ENCODE peak calls at places on chromosomes 12 and 14, in five cellular contexts. One of them, this sample, is unnamed. For H3K4me1, the result is how much of the 10 kb centered on the place peaks cover.

GRCh38 chr12:93742086-93742934 is 65.1 kb downstream of the CRADD start:
- DNase-seq in neuronal stem cell: peak
- DNase-seq in lung: peak
- DNase-seq in lower lobe of right lung: peak
- DNase-seq in esophagus muscularis mucosa: no peak
- DNase-seq in this sample: peak

GRCh38 chr12:78580296-78580695 is 284.3 kb upstream of the SYT1 start:
- DNase-seq in lung: no peak
- DNase-seq in esophagus muscularis mucosa: no peak
- DNase-seq in lower lobe of right lung: no peak
- DNase-seq in neuronal stem cell: no peak
- DNase-seq in this sample: no peak

GRCh38 chr12:77686760-77687159 is 143.9 kb upstream of the NAV3 start:
- DNase-seq in lower lobe of right lung: no peak
- DNase-seq in neuronal stem cell: no peak
- DNase-seq in esophagus muscularis mucosa: no peak
- DNase-seq in lung: no peak
- DNase-seq in this sample: no peak

GRCh38 chr12:78698747-78699146 is 165.8 kb upstream of the SYT1 start:
- DNase-seq in lung: no peak
- DNase-seq in esophagus muscularis mucosa: no peak
- DNase-seq in neuronal stem cell: no peak
- DNase-seq in lower lobe of right lung: no peak
- DNase-seq in this sample: no peak

GRCh38 chr12:50763637-50764115 is at the start of gene ATF1:
- DNase-seq in lung: peak
- DNase-seq in neuronal stem cell: peak
- DNase-seq in esophagus muscularis mucosa: peak
- DNase-seq in lower lobe of right lung: peak
- DNase-seq in this sample: peak

GRCh38 chr12:87266305-87266704 is 762.9 kb downstream of the C12orf50 start:
- DNase-seq in neuronal stem cell: no peak
- DNase-seq in lung: no peak
- DNase-seq in lower lobe of right lung: no peak
- DNase-seq in esophagus muscularis mucosa: no peak
- DNase-seq in this sample: no peak

GRCh38 chr12:119936705-119937323 is 52.2 kb upstream of the BICDL1 start:
- DNase-seq in neuronal stem cell: no peak
- DNase-seq in esophagus muscularis mucosa: no peak
- DNase-seq in lung: peak
- DNase-seq in lower lobe of right lung: no peak
- DNase-seq in this sample: no peak

GRCh38 chr12:24773996-24774395 is 174.9 kb downstream of the BCAT1 start:
- DNase-seq in lower lobe of right lung: no peak
- DNase-seq in neuronal stem cell: no peak
- DNase-seq in esophagus muscularis mucosa: no peak
- DNase-seq in lung: no peak
- DNase-seq in this sample: no peak

GRCh38 chr12:53626702-53627169 is 554 bp upstream of the ATF7 start:
- DNase-seq in lower lobe of right lung: no peak
- DNase-seq in lung: no peak
- DNase-seq in esophagus muscularis mucosa: no peak
- DNase-seq in neuronal stem cell: no peak
- DNase-seq in this sample: no peak

GRCh38 chr12:68880660-68881325 is 52.2 kb downstream of the CPM start:
- DNase-seq in neuronal stem cell: no peak
- DNase-seq in lung: no peak
- DNase-seq in lower lobe of right lung: no peak
- DNase-seq in esophagus muscularis mucosa: no peak
- DNase-seq in this sample: no peak

GRCh38 chr12:52151859-52152783 is 39.7 kb downstream of the KRT80 start:
- DNase-seq in esophagus muscularis mucosa: no peak
- DNase-seq in lower lobe of right lung: peak
- DNase-seq in lung: peak
- DNase-seq in neuronal stem cell: peak
- DNase-seq in this sample: peak

GRCh38 chr14:53295985-53296582 is 143.0 kb upstream of the DDHD1 start:
- DNase-seq in lower lobe of right lung: no peak
- DNase-seq in neuronal stem cell: peak
- DNase-seq in esophagus muscularis mucosa: no peak
- DNase-seq in lung: no peak
- DNase-seq in this sample: no peak

GRCh38 chr12:39081910-39082309 is 176.5 kb upstream of the CPNE8 start:
- DNase-seq in neuronal stem cell: no peak
- DNase-seq in esophagus muscularis mucosa: no peak
- DNase-seq in lung: no peak
- DNase-seq in lower lobe of right lung: no peak
- DNase-seq in this sample: no peak

DNA sequence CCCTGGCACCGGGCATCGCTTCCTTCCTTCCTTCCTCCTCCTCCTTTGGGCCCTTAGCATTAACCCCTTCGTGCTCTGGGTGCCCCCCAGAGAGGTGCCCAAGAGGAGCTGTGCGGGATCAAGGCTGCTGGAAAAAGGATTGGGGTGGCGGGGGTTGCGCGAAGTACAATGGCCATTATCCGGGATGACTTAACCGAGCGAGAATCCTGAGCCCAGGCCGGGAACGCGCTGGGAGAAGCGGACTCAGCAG is 2.8 kb downstream of the DHH start:
- DNase-seq in lung: no peak
- DNase-seq in lower lobe of right lung: no peak
- DNase-seq in neuronal stem cell: no peak
- DNase-seq in esophagus muscularis mucosa: no peak
- DNase-seq in this sample: no peak
- H3K4me1 ChIP-seq in lung: under half
- H3K4me1 ChIP-seq in lower lobe of right lung: half or more
- H3K4me1 ChIP-seq in neuronal stem cell: under half
- H3K4me1 ChIP-seq in esophagus muscularis mucosa: half or more
- H3K4me1 ChIP-seq in this sample: half or more

GRCh38 chr12:122085006-122085405 is 6.5 kb downstream of the MLXIP start:
- DNase-seq in lung: no peak
- DNase-seq in esophagus muscularis mucosa: no peak
- DNase-seq in neuronal stem cell: no peak
- DNase-seq in lower lobe of right lung: no peak
- DNase-seq in this sample: no peak

GRCh38 chr12:122086641-122087285 is 8.2 kb downstream of the MLXIP start:
- DNase-seq in neuronal stem cell: no peak
- DNase-seq in lung: no peak
- DNase-seq in lower lobe of right lung: no peak
- DNase-seq in esophagus muscularis mucosa: no peak
- DNase-seq in this sample: no peak

GRCh38 chr12:122087431-122088180 is 9.1 kb downstream of the MLXIP start:
- DNase-seq in lung: no peak
- DNase-seq in neuronal stem cell: no peak
- DNase-seq in esophagus muscularis mucosa: no peak
- DNase-seq in lower lobe of right lung: no peak
- DNase-seq in this sample: no peak

GRCh38 chr12:122085571-122085970 is 7.0 kb downstream of the MLXIP start:
- DNase-seq in lower lobe of right lung: no peak
- DNase-seq in lung: no peak
- DNase-seq in neuronal stem cell: no peak
- DNase-seq in esophagus muscularis mucosa: no peak
- DNase-seq in this sample: no peak

GRCh38 chr12:122086088-122086487 is 7.5 kb downstream of the MLXIP start:
- DNase-seq in lung: no peak
- DNase-seq in esophagus muscularis mucosa: no peak
- DNase-seq in neuronal stem cell: no peak
- DNase-seq in lower lobe of right lung: no peak
- DNase-seq in this sample: no peak
- H3K27ac ChIP-seq in lung: no peak
- H3K27ac ChIP-seq in esophagus muscularis mucosa: peak
- H3K27ac ChIP-seq in neuronal stem cell: no peak
- H3K27ac ChIP-seq in lower lobe of right lung: no peak
- H3K27ac ChIP-seq in this sample: peak

DNA sequence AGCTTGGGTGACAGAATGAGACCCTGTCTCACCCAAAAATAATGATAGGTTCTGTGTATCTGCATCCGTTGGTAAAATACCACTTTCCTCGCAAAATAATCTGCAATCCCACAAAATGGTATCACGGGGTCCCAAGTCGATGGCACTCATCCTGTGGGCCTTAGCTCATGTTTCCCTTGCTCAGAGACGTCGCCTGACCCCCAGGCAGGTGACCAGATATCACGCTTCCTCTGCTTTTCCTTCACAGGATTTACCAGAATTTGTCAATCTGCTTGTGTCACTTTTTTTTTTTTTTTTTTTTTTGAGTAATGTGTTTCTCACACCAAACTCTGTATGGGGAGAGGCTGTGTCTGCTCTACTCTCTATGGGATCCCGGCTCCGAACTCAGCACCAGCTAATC is 162.6 kb downstream of the PRKCH start:
- DNase-seq in esophagus muscularis mucosa: no peak
- DNase-seq in neuronal stem cell: no peak
- DNase-seq in lower lobe of right lung: no peak
- DNase-seq in lung: no peak
- DNase-seq in this sample: no peak
- H3K4me1 ChIP-seq in esophagus muscularis mucosa: under half
- H3K4me1 ChIP-seq in neuronal stem cell: under half
- H3K4me1 ChIP-seq in lower lobe of right lung: half or more
- H3K4me1 ChIP-seq in lung: under half
- H3K4me1 ChIP-seq in this sample: under half

DNA sequence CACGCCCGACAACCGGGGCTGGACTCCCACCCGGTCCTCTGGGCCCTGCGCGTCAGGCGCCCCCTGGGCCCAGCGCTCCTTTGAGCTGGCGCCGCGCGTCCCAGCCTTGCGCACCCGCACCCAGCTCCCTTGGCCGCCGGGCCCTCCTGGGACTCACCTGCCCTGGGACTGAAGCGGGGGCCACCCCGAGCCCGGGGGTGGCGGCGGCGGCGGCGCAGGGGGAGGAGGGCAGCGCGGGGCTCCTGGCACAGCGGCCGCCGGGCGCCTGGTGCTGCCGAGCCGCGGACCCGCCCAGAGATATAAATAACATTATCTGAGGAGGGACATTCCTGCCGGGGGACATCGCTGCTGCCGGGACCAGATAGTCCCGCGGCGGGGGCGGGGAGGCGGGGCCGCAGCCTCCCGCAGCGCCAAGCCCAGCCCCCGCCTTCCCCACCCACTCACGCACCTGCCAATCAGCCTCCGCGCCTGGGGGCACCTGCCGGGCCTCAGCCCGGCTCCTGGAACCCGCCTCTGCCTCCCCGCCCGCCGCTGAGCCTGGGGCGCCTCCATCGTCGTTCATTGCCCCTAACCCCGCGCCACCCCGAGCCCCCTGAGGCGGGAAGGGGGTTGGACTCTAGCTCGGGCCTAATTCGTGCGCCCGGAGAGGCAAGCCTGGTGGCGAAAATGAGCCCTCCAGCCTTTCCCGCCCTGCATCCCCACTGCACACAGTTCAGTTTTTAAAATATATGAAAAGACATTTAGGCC is at the start of gene SPTB:
- DNase-seq in esophagus muscularis mucosa: peak
- DNase-seq in lung: no peak
- DNase-seq in neuronal stem cell: peak
- DNase-seq in lower lobe of right lung: peak
- DNase-seq in this sample: peak
- H3K27ac ChIP-seq in esophagus muscularis mucosa: peak
- H3K27ac ChIP-seq in lung: peak
- H3K27ac ChIP-seq in neuronal stem cell: no peak
- H3K27ac ChIP-seq in lower lobe of right lung: no peak
- H3K27ac ChIP-seq in this sample: peak

DNA sequence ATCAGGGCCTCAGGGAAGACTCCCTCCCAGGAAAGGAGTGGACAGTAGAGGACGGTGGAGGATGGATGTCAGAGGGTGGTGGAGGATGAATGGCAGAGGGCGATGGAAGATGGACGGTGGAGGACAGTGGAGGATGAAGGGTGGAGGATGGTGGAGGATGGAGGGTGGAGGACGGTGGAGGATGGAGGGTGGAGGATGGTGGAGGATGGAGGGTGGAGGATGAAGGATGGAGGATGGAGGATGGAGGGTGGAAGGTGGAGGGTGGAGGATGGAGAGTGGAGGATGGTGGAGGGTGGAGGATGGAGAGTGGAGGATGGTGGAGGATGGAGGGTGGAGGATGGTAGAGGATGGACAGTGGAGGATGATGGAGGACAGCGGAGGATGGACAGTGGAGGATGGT is 95.9 kb downstream of the LRRC74A start:
- DNase-seq in neuronal stem cell: no peak
- DNase-seq in lower lobe of right lung: no peak
- DNase-seq in lung: no peak
- DNase-seq in esophagus muscularis mucosa: no peak
- DNase-seq in this sample: no peak
- H3K4me1 ChIP-seq in neuronal stem cell: half or more
- H3K4me1 ChIP-seq in lower lobe of right lung: under half
- H3K4me1 ChIP-seq in lung: under half
- H3K4me1 ChIP-seq in esophagus muscularis mucosa: half or more
- H3K4me1 ChIP-seq in this sample: under half

DNA sequence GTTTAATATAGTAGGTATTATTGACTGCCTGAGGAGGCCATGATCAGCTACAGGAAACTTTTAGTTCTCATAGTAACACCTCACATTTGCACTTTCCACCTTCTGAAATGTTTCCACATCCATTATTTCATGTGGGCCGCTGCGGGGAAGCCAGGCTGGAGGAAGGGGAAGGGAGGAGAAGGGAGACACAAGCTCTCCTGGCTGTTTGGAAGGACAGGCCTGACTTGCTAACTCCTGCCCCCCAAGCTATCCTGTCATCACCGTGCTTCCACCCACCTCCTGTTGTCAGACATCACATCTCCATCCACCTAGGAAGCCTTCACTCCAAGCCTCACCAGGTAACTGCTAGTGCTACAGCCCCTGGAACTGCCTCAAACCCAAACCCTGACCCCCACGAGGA is 9.5 kb downstream of the DPF3 start:
- DNase-seq in esophagus muscularis mucosa: no peak
- DNase-seq in neuronal stem cell: no peak
- DNase-seq in lung: no peak
- DNase-seq in lower lobe of right lung: no peak
- DNase-seq in this sample: no peak
- H3K27ac ChIP-seq in esophagus muscularis mucosa: no peak
- H3K27ac ChIP-seq in neuronal stem cell: no peak
- H3K27ac ChIP-seq in lung: no peak
- H3K27ac ChIP-seq in lower lobe of right lung: no peak
- H3K27ac ChIP-seq in this sample: no peak